ENCODE peak calls at places on chromosomes 3 and 15, in four cellular contexts. M is foreskin fibroblast, W is lower lobe of right lung, Q is adrenal gland. K is an unnamed sample.

GRCh38 chr3:129602730-129603560 is 3.5 kb downstream of the PLXND1 start:
- DNase-seq in M (peak; percentile 96), W (peak; percentile 67), Q (peak; percentile 86), K (no peak)

GRCh38 chr3:157618075-157618760 is 115.0 kb upstream of the VEPH1 start:
- DNase-seq in M (peak; percentile 80), W (no peak), Q (peak; percentile 18), K (no peak)

GRCh38 chr15:40906947-40907802 is 12.9 kb downstream of the VPS18 start:
- DNase-seq in M (peak; percentile 63), W (peak; percentile 75), Q (peak; percentile 60), K (no peak)

GRCh38 chr15:62163847-62164499 is 1.1 kb downstream of the C2CD4B start:
- DNase-seq in M (peak; percentile 12), W (peak; percentile 40), Q (no peak), K (no peak)

GRCh38 chr15:92492556-92492955 is 98.9 kb downstream of the ST8SIA2 start:
- DNase-seq in M (no peak), W (no peak), Q (no peak), K (no peak)

GRCh38 chr15:92805080-92805708 is 94.9 kb upstream of the CHD2 start:
- DNase-seq in M (no peak), W (no peak), Q (no peak), K (no peak)

GRCh38 chr3:2765002-2765579 is 345.1 kb downstream of the IL5RA start:
- DNase-seq in M (no peak), W (no peak), Q (no peak), K (no peak)

GRCh38 chr3:140403559-140403958 is 274.3 kb upstream of the TRIM42 start:
- DNase-seq in M (no peak), W (peak; percentile 90), Q (no peak), K (no peak)

GRCh38 chr3:11618897-11619296 is 24.8 kb downstream of the VGLL4 start:
- DNase-seq in M (no peak), W (no peak), Q (no peak), K (no peak)

GRCh38 chr15:25251700-25252390 is 187.0 kb downstream of the UBE3A start:
- DNase-seq in M (no peak), W (peak; percentile 25), Q (no peak), K (no peak)

GRCh38 chr15:45795487-45796069 is 160.7 kb downstream of the SQOR start:
- DNase-seq in M (peak; percentile 48), W (no peak), Q (no peak), K (peak; percentile 61)

GRCh38 chr15:36313881-36314280 is 265.5 kb upstream of the CDIN1 start:
- DNase-seq in M (peak; percentile 26), W (no peak), Q (no peak), K (no peak)

GRCh38 chr3:181808053-181808452 is 96.3 kb downstream of the SOX2 start:
- DNase-seq in M (no peak), W (no peak), Q (no peak), K (no peak)

GRCh38 chr3:170914690-170915089 is 6.3 kb upstream of the EIF5A2 start:
- DNase-seq in M (peak; percentile 18), W (no peak), Q (no peak), K (no peak)

GRCh38 chr15:66789029-66790025 is 87.3 kb downstream of the SMAD6 start:
- DNase-seq in M (peak; percentile 91), W (no peak), Q (peak; percentile 65), K (no peak)

GRCh38 chr3:58492385-58492970 is 582 bp downstream of the KCTD6 start:
- DNase-seq in M (peak; percentile 33), W (no peak), Q (no peak), K (no peak)

GRCh38 chr3:183434503-183434902 is 6.1 kb upstream of the MCF2L2 start:
- DNase-seq in M (no peak), W (no peak), Q (no peak), K (no peak)

GRCh38 chr15:39581501-39582285 is 814 bp downstream of the THBS1 start:
- DNase-seq in M (peak; percentile 79), W (peak; percentile 76), Q (no peak), K (peak; percentile 57)
- TF ChIP-seq CTCF in M (peak; percentile 32), W (peak; percentile 21), Q (no peak), K (no peak)

GRCh38 chr15:38530113-38530512 is 34.5 kb downstream of the RASGRP1 start:
- DNase-seq in M (no peak), W (no peak), Q (no peak), K (no peak)
- H3K4me3 ChIP-seq in M (no peak overlapping the region), W (no peak overlapping the region), Q (no peak overlapping the region), K (no peak overlapping the region)

GRCh38 chr15:100385300-100385699 is 43.5 kb upstream of the ADAMTS17 start:
- DNase-seq in M (no peak), W (no peak), Q (no peak), K (no peak)

GRCh38 chr15:100384108-100384410 is 42.3 kb upstream of the ADAMTS17 start:
- DNase-seq in M (no peak), W (no peak), Q (no peak), K (no peak)

DNA sequence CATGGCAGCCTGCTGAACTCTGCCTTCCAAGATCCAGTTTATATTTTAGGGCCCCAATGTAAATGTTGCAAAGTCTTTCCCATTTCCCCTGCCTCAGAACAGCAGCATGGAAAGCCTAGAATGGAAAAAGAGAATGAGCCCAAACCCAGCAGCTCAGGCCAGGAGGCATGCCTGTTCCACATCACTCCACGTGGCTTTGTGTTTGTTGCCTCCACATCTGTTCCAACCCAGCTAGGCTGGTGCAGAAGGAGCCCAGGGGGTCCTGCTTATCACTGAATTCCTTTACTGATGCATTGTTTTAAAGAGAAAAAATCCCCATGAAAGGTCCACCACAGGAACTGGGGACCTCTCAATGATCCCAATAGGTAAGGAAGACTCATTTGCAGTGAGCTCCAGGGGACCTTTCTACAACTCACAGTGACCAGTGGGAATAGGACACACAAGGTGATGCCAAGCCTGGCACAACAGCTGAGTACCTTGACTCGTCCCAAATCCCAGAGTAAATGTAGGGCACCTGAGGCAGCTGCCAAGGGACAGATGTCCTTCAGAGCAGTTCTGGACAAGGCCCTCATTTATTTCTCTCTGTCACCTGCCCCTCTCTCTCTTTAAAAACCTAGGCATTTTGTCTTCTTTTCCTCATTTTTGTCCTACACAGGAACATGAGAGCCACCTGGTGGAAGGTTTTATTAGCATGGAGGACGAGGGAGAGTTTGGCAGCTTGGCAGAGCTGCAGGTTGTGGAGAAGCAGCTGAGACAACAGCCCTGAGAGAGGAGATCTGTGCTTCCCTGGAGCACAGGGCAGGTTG is 41.7 kb upstream of the ADAMTS17 start:
- DNase-seq in M (peak; percentile 1), W (no peak), Q (peak; percentile 51), K (peak; percentile 23)
- TF ChIP-seq CTCF in M (no peak), W (peak; percentile 53), Q (peak; percentile 47), K (peak; percentile 48)

GRCh38 chr3:65330072-65330471 is 642.3 kb upstream of the ADAMTS9 start:
- DNase-seq in M (peak; percentile 8), W (no peak), Q (no peak), K (no peak)
- H3K4me3 ChIP-seq in M (no peak overlapping the region), W (no peak overlapping the region), Q (no peak overlapping the region), K (no peak overlapping the region)

DNA sequence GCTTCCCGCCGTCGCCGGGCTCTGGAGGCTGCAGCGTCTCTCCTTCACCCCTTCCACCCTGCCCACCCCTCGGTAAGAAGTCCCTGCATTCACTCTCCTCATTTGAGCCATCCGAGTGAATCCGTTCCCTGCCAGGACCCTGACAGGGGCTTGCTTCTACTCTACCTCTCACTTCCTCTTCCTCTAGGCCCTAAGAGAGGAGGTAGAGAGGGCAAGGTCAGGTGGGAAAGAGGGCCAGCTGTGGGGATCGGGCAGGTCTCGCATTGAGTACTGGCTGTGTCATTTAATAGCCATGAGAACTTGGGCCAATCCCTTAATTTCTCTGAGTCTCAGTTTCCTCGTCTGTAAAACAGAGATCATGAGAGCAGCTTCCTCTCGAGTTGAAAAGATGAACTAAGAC is 283.6 kb downstream of the UACA start:
- DNase-seq in M (no peak), W (no peak), Q (no peak), K (no peak)
- TF ChIP-seq CTCF in M (no peak), W (no peak), Q (no peak), K (no peak)

GRCh38 chr15:31483924-31484368 is 157.3 kb downstream of the KLF13 start:
- DNase-seq in M (no peak), W (no peak), Q (no peak), K (no peak)

GRCh38 chr15:31483053-31483923 is 156.7 kb downstream of the KLF13 start:
- DNase-seq in M (peak; percentile 43), W (no peak), Q (no peak), K (no peak)

GRCh38 chr15:31480356-31481058 is 153.9 kb downstream of the KLF13 start:
- DNase-seq in M (no peak), W (no peak), Q (no peak), K (no peak)

GRCh38 chr15:31481157-31481556 is 154.5 kb downstream of the KLF13 start:
- DNase-seq in M (no peak), W (no peak), Q (no peak), K (no peak)

GRCh38 chr15:31482122-31482922 is 155.7 kb downstream of the KLF13 start:
- DNase-seq in M (no peak), W (no peak), Q (no peak), K (no peak)
- H3K4me3 ChIP-seq in M (no peak overlapping the region), W (peak overlapping the region; percentile 14), Q (no peak overlapping the region), K (no peak overlapping the region)

DNA sequence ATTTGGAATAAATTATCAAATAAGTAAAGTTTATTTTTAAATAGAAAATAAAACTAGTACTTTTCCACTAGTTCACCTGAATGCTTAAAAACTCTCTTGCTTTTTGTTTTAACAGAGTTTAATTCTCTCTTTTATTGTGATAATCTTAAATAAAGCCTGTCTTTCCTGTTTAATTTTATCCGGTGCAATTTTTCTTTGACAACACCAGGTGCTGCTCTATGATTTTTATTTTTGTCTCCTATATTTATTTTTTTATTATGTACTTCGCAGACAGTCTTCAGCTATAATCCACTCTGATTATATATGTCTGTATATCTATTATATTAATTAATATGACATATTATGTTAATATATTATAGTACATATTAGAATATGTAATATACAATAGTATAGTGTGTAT is 1293.0 kb upstream of the EPHA6 start:
- DNase-seq in M (no peak), W (no peak), Q (no peak), K (no peak)
- TF ChIP-seq CTCF in M (no peak), W (no peak), Q (no peak), K (no peak)

DNA sequence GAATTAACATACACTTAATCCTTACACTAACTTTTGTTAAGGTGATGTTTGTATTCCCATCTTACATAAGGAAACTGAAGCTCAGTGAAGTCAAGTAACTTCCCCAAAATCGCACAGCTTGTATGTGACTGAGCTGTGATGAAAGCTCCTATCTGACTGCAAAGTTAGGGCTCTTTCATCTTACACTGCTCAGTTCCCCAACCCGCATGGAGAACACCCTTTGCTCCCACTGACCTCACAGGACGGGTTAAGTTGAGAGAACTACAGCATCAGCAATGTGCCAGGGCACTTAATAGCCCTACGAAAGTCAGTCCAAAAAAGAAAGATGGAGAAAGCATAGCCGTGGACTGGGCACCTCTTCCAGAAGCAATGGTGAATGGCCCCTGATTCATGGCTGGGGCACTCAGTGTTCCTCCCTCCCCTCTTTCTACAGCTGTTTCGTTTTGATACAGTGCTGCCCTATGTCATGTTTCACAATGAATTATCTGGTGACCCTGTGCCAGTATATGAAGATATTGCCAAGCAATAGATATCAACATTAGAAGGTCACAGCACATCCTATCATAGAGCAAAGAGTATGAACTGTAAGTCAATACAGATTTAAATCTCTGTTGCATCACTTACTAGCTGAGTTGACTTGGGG is 38.0 kb downstream of the CADPS start:
- DNase-seq in M (no peak), W (no peak), Q (peak; percentile 11), K (no peak)
- H3K4me3 ChIP-seq in M (no peak overlapping the region), W (no peak overlapping the region), Q (no peak overlapping the region), K (no peak overlapping the region)

K was measured in prostate gland.